ENCODE peak calls at places on chromosomes 5 and 9, in five cellular contexts. One of them, this sample, is unnamed.

GRCh38 chr5:55456216-55456895 is 78.4 kb downstream of the PLPP1 start:
- DNase-seq in uterus: no peak
- DNase-seq in H1: no peak
- DNase-seq in heart left ventricle: no peak
- DNase-seq in testis: no peak
- DNase-seq in this sample: no peak

GRCh38 chr5:133664422-133664821 is 52.1 kb upstream of the FSTL4 start:
- DNase-seq in heart left ventricle: no peak
- DNase-seq in uterus: no peak
- DNase-seq in testis: no peak
- DNase-seq in H1: peak; percentile 14
- DNase-seq in this sample: peak; percentile 20

GRCh38 chr9:129480705-129481104 is 140.2 kb downstream of the C9orf50 start:
- DNase-seq in H1: no peak
- DNase-seq in testis: no peak
- DNase-seq in heart left ventricle: no peak
- DNase-seq in uterus: no peak
- DNase-seq in this sample: no peak

GRCh38 chr5:543351-543750 is 19.1 kb upstream of the SLC9A3 start:
- DNase-seq in testis: no peak
- DNase-seq in uterus: no peak
- DNase-seq in heart left ventricle: peak; percentile 51
- DNase-seq in H1: no peak
- DNase-seq in this sample: peak; percentile 1

GRCh38 chr5:122138356-122138755 is 9.0 kb downstream of the ZNF474 start:
- DNase-seq in heart left ventricle: no peak
- DNase-seq in H1: no peak
- DNase-seq in uterus: no peak
- DNase-seq in testis: no peak
- DNase-seq in this sample: no peak

GRCh38 chr9:5518061-5518936 is 8.0 kb downstream of the PDCD1LG2 start:
- DNase-seq in testis: no peak
- DNase-seq in H1: no peak
- DNase-seq in uterus: no peak
- DNase-seq in heart left ventricle: no peak
- DNase-seq in this sample: no peak

GRCh38 chr5:115636008-115636407 is 10.2 kb upstream of the TMED7 start:
- DNase-seq in testis: no peak
- DNase-seq in heart left ventricle: no peak
- DNase-seq in uterus: no peak
- DNase-seq in H1: no peak
- DNase-seq in this sample: no peak

GRCh38 chr5:65125681-65126080 is 356.0 kb downstream of the ADAMTS6 start:
- DNase-seq in heart left ventricle: no peak
- DNase-seq in testis: no peak
- DNase-seq in uterus: no peak
- DNase-seq in H1: peak; percentile 27
- DNase-seq in this sample: no peak

GRCh38 chr5:90803891-90804290 is 245.3 kb downstream of the ADGRV1 start:
- DNase-seq in testis: no peak
- DNase-seq in uterus: no peak
- DNase-seq in H1: no peak
- DNase-seq in heart left ventricle: no peak
- DNase-seq in this sample: no peak

GRCh38 chr9:3687136-3687535 is 161.3 kb upstream of the RFX3 start:
- DNase-seq in H1: no peak
- DNase-seq in uterus: no peak
- DNase-seq in testis: no peak
- DNase-seq in heart left ventricle: no peak
- DNase-seq in this sample: no peak

GRCh38 chr5:55578771-55579170 is 44.0 kb upstream of the PLPP1 start:
- DNase-seq in testis: no peak
- DNase-seq in uterus: no peak
- DNase-seq in H1: no peak
- DNase-seq in heart left ventricle: no peak
- DNase-seq in this sample: no peak

GRCh38 chr9:19998823-19999455 is 210.1 kb upstream of the SLC24A2 start:
- DNase-seq in H1: no peak
- DNase-seq in uterus: no peak
- DNase-seq in testis: no peak
- DNase-seq in heart left ventricle: no peak
- DNase-seq in this sample: no peak

GRCh38 chr5:93887678-93888077 is 146.3 kb upstream of the POU5F2 start:
- DNase-seq in H1: no peak
- DNase-seq in uterus: no peak
- DNase-seq in heart left ventricle: no peak
- DNase-seq in testis: no peak
- DNase-seq in this sample: no peak

GRCh38 chr5:96563816-96564215 is 98.4 kb upstream of the CAST start:
- DNase-seq in heart left ventricle: no peak
- DNase-seq in uterus: no peak
- DNase-seq in H1: no peak
- DNase-seq in testis: no peak
- DNase-seq in this sample: no peak

GRCh38 chr5:9454012-9454481 is 91.8 kb downstream of the SEMA5A start:
- DNase-seq in uterus: no peak
- DNase-seq in heart left ventricle: no peak
- DNase-seq in H1: no peak
- DNase-seq in testis: no peak
- DNase-seq in this sample: no peak

GRCh38 chr5:6556089-6556801 is 76.6 kb downstream of the NSUN2 start:
- DNase-seq in testis: no peak
- DNase-seq in uterus: no peak
- DNase-seq in heart left ventricle: no peak
- DNase-seq in H1: no peak
- DNase-seq in this sample: no peak

GRCh38 chr9:75488714-75489100 is 400.4 kb downstream of the OSTF1 start:
- DNase-seq in testis: no peak
- DNase-seq in H1: no peak
- DNase-seq in heart left ventricle: no peak
- DNase-seq in uterus: no peak
- DNase-seq in this sample: no peak

GRCh38 chr5:88818296-88818695 is 64.7 kb downstream of the MEF2C start:
- DNase-seq in H1: no peak
- DNase-seq in uterus: no peak
- DNase-seq in heart left ventricle: no peak
- DNase-seq in testis: no peak
- DNase-seq in this sample: no peak

GRCh38 chr5:88820581-88820980 is 62.4 kb downstream of the MEF2C start:
- DNase-seq in testis: no peak
- DNase-seq in uterus: no peak
- DNase-seq in heart left ventricle: no peak
- DNase-seq in H1: no peak
- DNase-seq in this sample: no peak

GRCh38 chr5:88823201-88823600 is 59.8 kb downstream of the MEF2C start:
- DNase-seq in uterus: no peak
- DNase-seq in H1: no peak
- DNase-seq in testis: no peak
- DNase-seq in heart left ventricle: no peak
- DNase-seq in this sample: no peak

GRCh38 chr5:88819332-88819999 is 63.5 kb downstream of the MEF2C start:
- DNase-seq in H1: no peak
- DNase-seq in testis: no peak
- DNase-seq in uterus: no peak
- DNase-seq in heart left ventricle: no peak
- DNase-seq in this sample: no peak

DNA sequence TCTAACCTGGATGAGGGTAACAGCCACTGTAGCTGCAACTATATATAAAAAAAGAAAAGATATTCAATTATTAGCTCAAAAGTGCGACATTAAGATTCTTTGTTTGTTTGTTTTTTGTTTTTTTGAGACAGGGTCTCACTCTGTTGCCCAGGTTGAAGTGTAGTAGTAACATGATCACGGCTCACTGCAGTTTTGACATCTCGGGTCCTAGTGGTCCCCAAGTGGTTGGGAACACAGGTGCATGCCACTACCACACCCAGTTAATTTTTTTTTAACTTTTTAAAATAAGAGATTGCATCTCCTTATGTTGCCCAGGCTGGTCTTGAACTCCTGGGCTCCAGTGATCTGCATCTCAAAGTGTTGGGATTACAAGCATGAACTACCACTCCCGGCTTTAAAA is 61.8 kb downstream of the MEF2C start:
- DNase-seq in H1: no peak
- DNase-seq in testis: no peak
- DNase-seq in heart left ventricle: no peak
- DNase-seq in uterus: no peak
- DNase-seq in this sample: no peak
- H3K4me3 ChIP-seq in H1: no peak overlapping the region
- H3K4me3 ChIP-seq in testis: no peak overlapping the region
- H3K4me3 ChIP-seq in heart left ventricle: no peak overlapping the region
- H3K4me3 ChIP-seq in uterus: no peak overlapping the region
- H3K4me3 ChIP-seq in this sample: no peak overlapping the region

DNA sequence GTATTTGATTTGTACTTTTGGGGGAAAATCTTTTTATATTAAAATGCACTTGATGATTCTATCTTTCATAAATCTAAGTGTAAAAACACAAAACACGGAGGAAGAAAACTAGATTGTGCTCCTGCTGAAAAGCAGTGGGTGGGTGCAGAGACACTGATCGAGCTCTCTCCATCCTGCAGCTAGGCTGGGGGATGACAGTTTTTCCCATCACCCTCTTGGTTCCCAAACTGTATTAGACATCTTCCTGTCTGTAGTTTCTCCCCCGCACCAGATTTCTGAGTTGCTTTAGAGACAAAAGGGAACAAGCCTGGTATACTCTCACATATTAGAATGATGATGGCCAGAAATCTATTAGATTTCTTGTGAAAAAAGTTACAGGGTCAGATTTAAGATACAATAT is 99.6 kb downstream of the FAM114A2 start:
- DNase-seq in uterus: no peak
- DNase-seq in testis: no peak
- DNase-seq in H1: no peak
- DNase-seq in heart left ventricle: no peak
- DNase-seq in this sample: no peak
- H3K9me3 ChIP-seq in uterus: no peaks in the 10 kb centered on the region
- H3K9me3 ChIP-seq in testis: no peaks in the 10 kb centered on the region
- H3K9me3 ChIP-seq in H1: peaks cover 29% of the 10 kb centered on the region
- H3K9me3 ChIP-seq in heart left ventricle: peaks cover 3% of the 10 kb centered on the region
- H3K9me3 ChIP-seq in this sample: no peaks in the 10 kb centered on the region

GRCh38 chr5:143349127-143349526 is 54.4 kb downstream of the NR3C1 start:
- DNase-seq in uterus: no peak
- DNase-seq in testis: no peak
- DNase-seq in heart left ventricle: no peak
- DNase-seq in H1: no peak
- DNase-seq in this sample: no peak

GRCh38 chr5:143354025-143354424 is 49.5 kb downstream of the NR3C1 start:
- DNase-seq in testis: no peak
- DNase-seq in heart left ventricle: no peak
- DNase-seq in H1: no peak
- DNase-seq in uterus: no peak
- DNase-seq in this sample: no peak

GRCh38 chr5:143350341-143350740 is 53.1 kb downstream of the NR3C1 start:
- DNase-seq in H1: no peak
- DNase-seq in uterus: no peak
- DNase-seq in heart left ventricle: no peak
- DNase-seq in testis: no peak
- DNase-seq in this sample: no peak

GRCh38 chr5:143352691-143353090 is 50.8 kb downstream of the NR3C1 start:
- DNase-seq in heart left ventricle: no peak
- DNase-seq in uterus: no peak
- DNase-seq in testis: no peak
- DNase-seq in H1: no peak
- DNase-seq in this sample: no peak

GRCh38 chr5:143350790-143351603 is 52.5 kb downstream of the NR3C1 start:
- DNase-seq in testis: no peak
- DNase-seq in uterus: no peak
- DNase-seq in heart left ventricle: no peak
- DNase-seq in H1: no peak
- DNase-seq in this sample: no peak
- H3K4me1 ChIP-seq in testis: peaks cover 16% of the 10 kb centered on the region
- H3K4me1 ChIP-seq in uterus: peaks cover 10% of the 10 kb centered on the region
- H3K4me1 ChIP-seq in heart left ventricle: peaks cover 17% of the 10 kb centered on the region
- H3K4me1 ChIP-seq in H1: no peaks in the 10 kb centered on the region
- H3K4me1 ChIP-seq in this sample: no peaks in the 10 kb centered on the region

GRCh38 chr9:137454145-137454505 is 5.0 kb downstream of the NSMF start:
- DNase-seq in uterus: peak; percentile 57
- DNase-seq in testis: no peak
- DNase-seq in H1: peak; percentile 86
- DNase-seq in heart left ventricle: peak; percentile 78
- DNase-seq in this sample: peak; percentile 74
- H3K4me3 ChIP-seq in uterus: peak overlapping the region; percentile 45
- H3K4me3 ChIP-seq in testis: peak overlapping the region; percentile 3
- H3K4me3 ChIP-seq in H1: peak overlapping the region; percentile 56
- H3K4me3 ChIP-seq in heart left ventricle: peak overlapping the region; percentile 29
- H3K4me3 ChIP-seq in this sample: peak overlapping the region; percentile 44

GRCh38 chr9:118366228-118366627 is 662.0 kb downstream of the TLR4 start:
- DNase-seq in testis: no peak
- DNase-seq in heart left ventricle: no peak
- DNase-seq in H1: no peak
- DNase-seq in uterus: no peak
- DNase-seq in this sample: no peak
- H3K9me3 ChIP-seq in testis: no peaks in the 10 kb centered on the region
- H3K9me3 ChIP-seq in heart left ventricle: no peaks in the 10 kb centered on the region
- H3K9me3 ChIP-seq in H1: no peaks in the 10 kb centered on the region
- H3K9me3 ChIP-seq in uterus: no peaks in the 10 kb centered on the region
- H3K9me3 ChIP-seq in this sample: no peaks in the 10 kb centered on the region

DNA sequence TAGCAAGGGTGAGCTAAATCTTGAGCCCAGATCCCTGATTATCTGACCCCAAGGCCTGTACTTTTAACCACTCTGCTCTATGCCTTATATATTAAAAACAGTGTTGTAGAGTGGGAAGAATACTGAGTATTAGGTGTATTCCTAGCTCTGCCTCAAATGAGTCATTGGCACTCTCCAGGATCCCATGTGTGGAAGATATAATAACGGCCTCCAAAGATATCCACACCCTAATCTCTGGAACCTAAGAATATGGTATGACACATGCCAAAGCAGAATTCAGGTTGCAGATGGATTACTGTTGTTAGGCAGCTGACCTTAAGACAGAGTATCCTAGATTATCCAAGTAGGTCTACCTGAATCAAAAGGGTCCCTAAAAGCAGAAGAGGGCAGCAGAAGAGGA is 110.8 kb downstream of the ADRB2 start:
- DNase-seq in testis: no peak
- DNase-seq in heart left ventricle: no peak
- DNase-seq in H1: no peak
- DNase-seq in uterus: no peak
- DNase-seq in this sample: no peak
- H3K4me1 ChIP-seq in testis: no peaks in the 10 kb centered on the region
- H3K4me1 ChIP-seq in heart left ventricle: no peaks in the 10 kb centered on the region
- H3K4me1 ChIP-seq in H1: no peaks in the 10 kb centered on the region
- H3K4me1 ChIP-seq in uterus: no peaks in the 10 kb centered on the region
- H3K4me1 ChIP-seq in this sample: no peaks in the 10 kb centered on the region

GRCh38 chr9:107210775-107211174 is 72.3 kb upstream of the RAD23B start:
- DNase-seq in uterus: no peak
- DNase-seq in H1: no peak
- DNase-seq in testis: no peak
- DNase-seq in heart left ventricle: no peak
- DNase-seq in this sample: no peak
- H3K4me3 ChIP-seq in uterus: no peak overlapping the region
- H3K4me3 ChIP-seq in H1: no peak overlapping the region
- H3K4me3 ChIP-seq in testis: no peak overlapping the region
- H3K4me3 ChIP-seq in heart left ventricle: no peak overlapping the region
- H3K4me3 ChIP-seq in this sample: no peak overlapping the region

GRCh38 chr5:43456556-43456955 is 27.1 kb downstream of the TMEM267 start:
- DNase-seq in heart left ventricle: no peak
- DNase-seq in uterus: no peak
- DNase-seq in H1: no peak
- DNase-seq in testis: no peak
- DNase-seq in this sample: no peak
- H3K9me3 ChIP-seq in heart left ventricle: no peaks in the 10 kb centered on the region
- H3K9me3 ChIP-seq in uterus: no peaks in the 10 kb centered on the region
- H3K9me3 ChIP-seq in H1: peaks cover 10% of the 10 kb centered on the region
- H3K9me3 ChIP-seq in testis: no peaks in the 10 kb centered on the region
- H3K9me3 ChIP-seq in this sample: no peaks in the 10 kb centered on the region